ENCODE peak calls at places on chromosomes 11 and 22, in four cellular contexts. P is IMR-90, X is GM12878, R is K562. Q is an unnamed sample.

GRCh38 chr11:124920870-124921609 is 2.0 kb downstream of the HEPN1 start:
- DNase-seq in X (no peak), R (no peak), P (peak), Q (peak)

GRCh38 chr22:40637181-40638150 is 947 bp upstream of the MRTFA start:
- DNase-seq in R (peak), X (no peak), P (no peak), Q (no peak)

GRCh38 chr22:45268167-45268957 is 16.4 kb upstream of the UPK3A start:
- DNase-seq in P (no peak), X (no peak), R (peak), Q (peak)

GRCh38 chr22:46353483-46354105 is 18.1 kb downstream of the TRMU start:
- DNase-seq in P (no peak), R (no peak), X (no peak), Q (no peak)

GRCh38 chr22:19448076-19448607 is 631 bp upstream of the C22orf39 start:
- DNase-seq in P (peak), X (no peak), R (peak), Q (peak)

GRCh38 chr11:56909563-56909962 is 79.2 kb upstream of the OR5AK2 start:
- DNase-seq in R (no peak), X (no peak), P (no peak), Q (peak)

GRCh38 chr11:37632748-37633147 is 1034.7 kb upstream of the RAG2 start:
- DNase-seq in R (no peak), P (no peak), X (no peak), Q (no peak)

GRCh38 chr22:36807627-36808026 is 9.2 kb downstream of the PVALB start:
- DNase-seq in X (no peak), R (no peak), P (no peak), Q (no peak)

GRCh38 chr11:35116762-35117588 is 22.0 kb upstream of the CD44 start:
- DNase-seq in X (no peak), P (peak), R (no peak), Q (no peak)

GRCh38 chr11:134685981-134686380 is 273.9 kb upstream of the B3GAT1 start:
- DNase-seq in R (no peak), X (no peak), P (no peak), Q (no peak)

GRCh38 chr22:30433773-30434172 is 8.2 kb downstream of the MTFP1 start:
- DNase-seq in P (no peak), X (no peak), R (no peak), Q (no peak)

GRCh38 chr11:120170741-120171261 is 32.9 kb upstream of the TRIM29 start:
- DNase-seq in R (no peak), P (no peak), X (no peak), Q (no peak)

GRCh38 chr11:64539239-64539638 is 51.8 kb upstream of the SLC22A12 start:
- DNase-seq in X (no peak), P (no peak), R (no peak), Q (no peak)

GRCh38 chr11:75328426-75329277 is 22.8 kb downstream of the ARRB1 start:
- DNase-seq in X (peak), P (peak), R (peak), Q (peak)

GRCh38 chr22:26889794-26890193 is 232.4 kb downstream of the MIAT start:
- DNase-seq in R (no peak), P (no peak), X (no peak), Q (no peak)
- TF ChIP-seq RCOR1 in R (no peak), P (no peak), X (no peak), Q (no peak)

DNA sequence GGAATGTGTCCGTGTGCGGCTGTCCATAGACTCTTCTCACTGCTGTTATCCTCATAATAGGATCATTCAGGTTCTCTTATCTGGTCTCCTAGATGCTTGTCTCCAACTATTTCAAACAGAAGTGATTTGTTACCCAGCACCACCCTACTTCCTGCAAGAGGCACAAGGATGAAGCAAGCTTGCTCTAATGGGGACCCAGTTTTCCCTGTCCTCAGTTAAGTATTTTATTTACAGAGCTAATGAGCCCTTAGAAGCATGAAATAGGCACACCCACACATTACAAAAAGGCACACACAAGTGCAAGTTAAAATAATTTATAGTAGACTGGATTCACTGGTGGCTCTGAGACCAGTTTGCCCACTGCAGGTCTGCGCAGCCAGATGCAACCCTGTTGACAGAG is 167.6 kb downstream of the KIRREL3 start:
- DNase-seq in R (no peak), P (no peak), X (no peak), Q (no peak)
- TF ChIP-seq BHLHE40 in R (no peak), P (no peak), X (no peak), Q (no peak)

GRCh38 chr11:95502522-95502921 is 271.5 kb upstream of the SESN3 start:
- DNase-seq in P (no peak), X (no peak), R (no peak), Q (no peak)

GRCh38 chr11:95500466-95500865 is 269.5 kb upstream of the SESN3 start:
- DNase-seq in X (no peak), R (no peak), P (no peak), Q (no peak)

GRCh38 chr11:95505927-95506426 is 275.0 kb upstream of the SESN3 start:
- DNase-seq in R (no peak), P (peak), X (no peak), Q (no peak)

GRCh38 chr11:95501761-95502266 is 270.8 kb upstream of the SESN3 start:
- DNase-seq in R (no peak), X (no peak), P (no peak), Q (no peak)

GRCh38 chr11:95503047-95503446 is 272.0 kb upstream of the SESN3 start:
- DNase-seq in R (no peak), P (peak), X (no peak), Q (no peak)
- TF ChIP-seq RCOR1 in R (no peak), P (no peak), X (no peak), Q (no peak)

GRCh38 chr22:28505416-28506156 is 174.1 kb downstream of the TTC28 start:
- DNase-seq in P (no peak), X (no peak), R (no peak), Q (no peak)
- TF ChIP-seq BHLHE40 in P (no peak), X (no peak), R (no peak), Q (no peak)

DNA sequence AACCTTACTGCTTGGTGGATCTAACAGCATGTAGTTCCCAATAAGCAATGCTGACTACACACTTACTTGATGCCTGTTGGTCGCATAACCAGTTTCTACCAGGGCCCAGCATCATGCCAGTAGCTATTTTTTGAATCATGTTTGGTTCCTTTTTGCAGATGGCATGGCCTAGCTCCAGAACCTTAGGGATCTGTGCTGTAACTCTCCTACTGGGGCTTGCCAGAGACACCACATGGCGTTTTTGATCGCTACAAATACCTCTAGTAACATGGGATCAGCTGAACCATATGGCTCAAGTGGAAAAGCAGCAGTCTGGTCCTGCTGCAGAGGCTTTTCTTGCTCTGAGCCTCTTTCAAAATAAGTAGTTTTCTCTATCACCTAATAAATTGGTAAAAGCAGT is 654.6 kb upstream of the API5 start:
- DNase-seq in R (no peak), X (no peak), P (no peak), Q (no peak)
- TF ChIP-seq RCOR1 in R (no peak), X (no peak), P (no peak), Q (no peak)

DNA sequence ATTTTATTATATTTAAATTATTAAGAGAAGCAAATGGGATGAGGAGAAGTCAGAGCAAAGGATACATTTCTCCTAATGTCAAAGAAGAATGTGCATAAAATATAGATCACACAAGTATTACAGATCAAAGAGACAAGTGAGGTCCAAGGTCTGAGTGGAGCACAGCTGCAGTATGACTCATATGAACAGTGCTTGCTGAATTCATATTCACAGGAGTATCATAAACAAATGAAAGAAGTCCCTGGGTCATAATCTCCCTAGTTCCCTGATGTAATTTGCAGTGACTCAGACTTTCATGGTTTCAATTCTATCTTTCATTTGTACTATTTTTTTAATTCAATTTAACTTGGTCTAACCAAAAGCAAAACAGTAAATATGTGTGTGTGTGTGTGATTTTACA is 499.0 kb upstream of the CCDC179 start:
- DNase-seq in R (no peak), P (peak), X (no peak), Q (no peak)
- TF ChIP-seq BHLHE40 in R (no peak), P (peak), X (no peak), Q (no peak)

GRCh38 chr22:22599248-22599647 is 40.2 kb upstream of the PRAME start:
- DNase-seq in P (no peak), R (no peak), X (no peak), Q (no peak)
- TF ChIP-seq RCOR1 in P (no peak), R (no peak), X (no peak), Q (no peak)

DNA sequence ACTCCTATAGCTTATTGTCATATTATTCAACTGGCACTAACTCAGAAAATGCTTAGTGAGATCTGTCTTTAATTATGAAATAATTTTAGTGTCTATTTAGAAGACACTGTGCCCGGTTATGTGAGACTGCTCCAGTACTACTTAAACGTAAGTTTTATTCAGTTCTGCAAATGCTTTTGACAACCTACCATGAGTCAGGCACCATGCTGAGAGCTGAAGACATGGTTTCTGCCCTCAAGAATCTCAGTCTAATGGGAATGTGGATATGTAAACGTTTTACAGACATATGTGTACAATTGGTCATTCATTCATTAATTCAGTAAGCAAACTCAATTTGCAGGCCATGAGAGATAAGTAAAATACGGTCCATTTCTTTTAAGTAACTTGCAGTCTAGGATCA is 40.0 kb downstream of the DCUN1D5 start:
- DNase-seq in R (no peak), P (peak), X (no peak), Q (no peak)
- TF ChIP-seq BHLHE40 in R (no peak), P (no peak), X (no peak), Q (no peak)

DNA sequence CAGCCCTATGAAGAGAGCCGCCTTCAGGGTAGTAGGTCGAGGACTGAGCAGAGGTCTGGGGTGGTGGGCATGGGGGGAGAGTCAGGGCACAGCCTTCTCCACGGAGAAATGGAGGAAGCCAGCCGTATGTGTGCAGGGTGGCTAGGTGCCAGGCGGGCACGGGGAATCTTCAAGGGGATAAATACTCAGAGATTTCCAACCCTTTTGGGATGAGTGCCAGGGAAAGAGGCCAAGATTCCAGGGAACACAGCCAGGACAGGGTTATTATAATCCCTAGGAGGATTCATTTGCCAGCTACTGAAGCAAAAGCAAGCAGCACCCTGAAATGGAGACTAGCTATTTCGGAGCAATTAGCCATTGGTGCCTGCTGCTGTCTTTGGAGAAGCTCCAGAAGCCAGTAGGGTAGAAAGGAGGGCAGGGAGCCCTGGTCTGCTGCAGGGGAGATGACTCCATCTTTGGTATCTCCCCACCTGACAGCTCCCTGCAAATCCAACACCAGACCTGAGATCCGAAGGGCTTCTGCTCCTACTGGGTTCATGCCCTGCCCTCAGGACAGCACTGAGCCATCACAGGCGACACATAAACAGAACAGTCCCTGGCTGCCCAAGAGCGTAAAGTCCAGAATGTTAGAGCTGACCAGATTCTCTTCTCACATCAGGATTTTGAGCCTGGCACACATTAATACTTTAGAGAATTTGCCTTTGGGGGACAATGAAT is 174.5 kb upstream of the NTM start:
- DNase-seq in P (peak), R (no peak), X (no peak), Q (no peak)
- TF ChIP-seq RCOR1 in P (no peak), R (no peak), X (no peak), Q (no peak)